ENCODE peak calls at places on chromosomes 1 and 21, in six cellular contexts. V, L, C, W, J and I are unnamed samples.

GRCh38 chr1:67594764-67595163 is 90.2 kb upstream of the GADD45A start:
- DNase-seq in V (no peak), L (no peak), C (no peak), W (no peak), J (no peak), I (no peak)

GRCh38 chr1:86912501-86912900 is 1.4 kb downstream of the SELENOF start:
- DNase-seq in V (no peak), L (no peak), C (no peak), W (no peak), J (no peak), I (no peak)

GRCh38 chr1:33316601-33317000 is 4.3 kb downstream of the A3GALT2 start:
- DNase-seq in V (no peak), L (no peak), C (no peak), W (no peak), J (no peak), I (no peak)

GRCh38 chr1:225712391-225712790 is 59.5 kb upstream of the ENAH start:
- DNase-seq in V (no peak), L (no peak), C (peak), W (no peak), J (no peak), I (no peak)

GRCh38 chr21:25501996-25502665 is 105.2 kb downstream of the MRPL39 start:
- DNase-seq in V (no peak), L (no peak), C (no peak), W (no peak), J (no peak), I (no peak)

GRCh38 chr1:205068457-205069035 is 15.7 kb downstream of the TMEM81 start:
- DNase-seq in V (no peak), L (no peak), C (peak), W (no peak), J (no peak), I (no peak)

GRCh38 chr1:208298593-208299233 is 54.5 kb upstream of the PLXNA2 start:
- DNase-seq in V (no peak), L (no peak), C (no peak), W (no peak), J (no peak), I (no peak)

GRCh38 chr1:161196521-161197451 is 2.1 kb downstream of the ADAMTS4 start:
- DNase-seq in V (peak), L (no peak), C (peak), W (peak), J (peak), I (no peak)

GRCh38 chr1:15394261-15394543 is 15.5 kb upstream of the EFHD2 start:
- DNase-seq in V (no peak), L (no peak), C (no peak), W (no peak), J (no peak), I (no peak)

GRCh38 chr1:176735201-176735600 is 272.2 kb downstream of the PAPPA2 start:
- DNase-seq in V (no peak), L (no peak), C (peak), W (no peak), J (no peak), I (no peak)

GRCh38 chr21:34603002-34603709 is 11.8 kb downstream of the RCAN1 start:
- DNase-seq in V (peak), L (peak), C (peak), W (peak), J (peak), I (peak)

GRCh38 chr1:170770254-170770653 is 106.3 kb downstream of the PRRX1 start:
- DNase-seq in V (no peak), L (no peak), C (no peak), W (no peak), J (no peak), I (no peak)

GRCh38 chr1:217896490-217896889 is 265.3 kb downstream of the SPATA17 start:
- DNase-seq in V (no peak), L (no peak), C (peak), W (no peak), J (no peak), I (no peak)

GRCh38 chr1:76268341-76268740 is 193.8 kb downstream of the ST6GALNAC3 start:
- DNase-seq in V (no peak), L (no peak), C (no peak), W (no peak), J (no peak), I (no peak)

GRCh38 chr1:36097693-36098585 is 9.2 kb downstream of the ADPRS start:
- DNase-seq in V (no peak), L (no peak), C (no peak), W (no peak), J (no peak), I (no peak)

GRCh38 chr1:230509281-230509977 is 83.3 kb upstream of the PGBD5 start:
- DNase-seq in V (no peak), L (no peak), C (peak), W (no peak), J (no peak), I (no peak)

GRCh38 chr21:33069994-33070811 is at the start of gene OLIG1:
- DNase-seq in V (no peak), L (no peak), C (peak), W (peak), J (peak), I (peak)

GRCh38 chr21:38303300-38303699 is 46.5 kb downstream of the KCNJ15 start:
- DNase-seq in V (peak), L (no peak), C (peak), W (no peak), J (no peak), I (no peak)

GRCh38 chr1:32901823-32902534 is 790 bp upstream of the TMEM54 start:
- DNase-seq in V (no peak), L (no peak), C (no peak), W (no peak), J (no peak), I (no peak)

GRCh38 chr1:209805875-209806760 is at the start of gene IRF6:
- DNase-seq in V (peak), L (peak), C (peak), W (no peak), J (peak), I (peak)

GRCh38 chr1:50368179-50369007 is 54.9 kb downstream of the DMRTA2 start:
- DNase-seq in V (no peak), L (no peak), C (no peak), W (peak), J (no peak), I (peak)

GRCh38 chr1:226965581-226966440 is 25.7 kb downstream of the COQ8A start:
- DNase-seq in V (no peak), L (no peak), C (no peak), W (no peak), J (no peak), I (no peak)

GRCh38 chr1:119008483-119009299 is 20.5 kb upstream of the TBX15 start:
- DNase-seq in V (no peak), L (no peak), C (peak), W (peak), J (no peak), I (no peak)

GRCh38 chr1:21149862-21150432 is 26.8 kb downstream of the EIF4G3 start:
- DNase-seq in V (no peak), L (no peak), C (peak), W (no peak), J (peak), I (no peak)

GRCh38 chr1:218705391-218705790 is 360.3 kb downstream of the TGFB2 start:
- DNase-seq in V (no peak), L (no peak), C (no peak), W (no peak), J (no peak), I (no peak)

GRCh38 chr1:193408782-193409293 is 222.4 kb upstream of the B3GALT2 start:
- DNase-seq in V (peak), L (no peak), C (peak), W (no peak), J (peak), I (no peak)
- TF ChIP-seq CTCF in V (no peak), L (no peak), C (peak), W (no peak), J (no peak), I (no peak)

GRCh38 chr1:84367219-84367618 is 31.1 kb upstream of the DNASE2B start:
- DNase-seq in V (no peak), L (no peak), C (no peak), W (no peak), J (no peak), I (no peak)

GRCh38 chr1:84363019-84363418 is 35.3 kb upstream of the DNASE2B start:
- DNase-seq in V (no peak), L (no peak), C (no peak), W (no peak), J (no peak), I (no peak)

GRCh38 chr1:84366786-84367185 is 31.5 kb upstream of the DNASE2B start:
- DNase-seq in V (no peak), L (no peak), C (peak), W (no peak), J (no peak), I (no peak)

GRCh38 chr1:84363622-84364021 is 34.7 kb upstream of the DNASE2B start:
- DNase-seq in V (no peak), L (no peak), C (no peak), W (no peak), J (no peak), I (no peak)

GRCh38 chr1:84365225-84366221 is 32.8 kb upstream of the DNASE2B start:
- DNase-seq in V (no peak), L (no peak), C (peak), W (no peak), J (no peak), I (no peak)
- TF ChIP-seq CTCF in V (no peak), L (no peak), C (no peak), W (no peak), J (no peak), I (no peak)

DNA sequence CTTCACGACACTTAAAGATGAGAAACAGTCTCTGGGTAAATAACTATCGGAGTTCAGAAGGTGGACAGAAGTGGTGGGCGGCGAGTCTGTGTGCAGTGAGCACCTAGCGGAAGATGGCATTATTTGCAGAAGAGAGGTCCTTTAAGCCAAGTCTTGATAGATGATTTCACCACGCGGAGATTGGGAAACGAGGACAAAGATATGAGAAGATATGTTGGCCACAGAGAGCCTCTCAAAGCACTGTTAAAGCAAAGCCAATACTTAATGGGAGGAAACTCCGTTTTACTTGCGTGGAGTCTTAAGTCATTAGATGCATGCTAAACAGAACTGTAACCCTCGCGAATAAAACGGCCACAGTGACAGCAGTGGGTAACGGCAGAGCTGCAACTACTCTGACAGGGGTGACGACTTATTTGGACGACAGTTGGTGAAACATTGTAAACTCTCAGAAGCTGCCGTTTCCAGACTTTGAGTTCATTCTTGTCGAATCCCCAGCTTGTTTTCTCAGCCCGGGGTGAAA is 576 bp upstream of the CEP350 start:
- DNase-seq in V (peak), L (no peak), C (peak), W (peak), J (no peak), I (no peak)
- TF ChIP-seq CTCF in V (no peak), L (no peak), C (peak), W (peak), J (peak), I (no peak)

DNA sequence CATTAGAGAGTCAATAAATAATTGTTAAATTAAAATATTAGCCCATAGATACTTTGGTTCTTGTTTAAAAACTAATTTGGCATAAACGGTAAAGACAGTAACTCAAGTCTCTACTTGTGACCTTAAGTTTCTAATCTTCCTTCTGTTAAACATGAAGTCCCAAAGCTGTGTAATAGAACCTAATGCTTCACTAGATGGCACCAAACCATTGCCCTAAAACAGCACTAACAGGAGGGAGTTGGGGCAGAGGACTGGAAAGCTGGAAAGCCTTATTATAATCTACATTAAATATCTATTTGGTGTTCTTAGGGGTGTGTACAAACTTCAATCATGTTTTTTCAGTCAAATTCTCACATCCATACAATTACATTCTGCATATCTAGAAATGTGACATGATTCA is 176.6 kb downstream of the OLFM3 start:
- DNase-seq in V (no peak), L (no peak), C (peak), W (peak), J (no peak), I (no peak)
- TF ChIP-seq CTCF in V (no peak), L (no peak), C (peak), W (peak), J (peak), I (peak)

GRCh38 chr1:54436826-54437225 is 30.6 kb upstream of the SSBP3 start:
- DNase-seq in V (no peak), L (no peak), C (no peak), W (no peak), J (no peak), I (no peak)

GRCh38 chr1:54439550-54440223 is 33.5 kb upstream of the SSBP3 start:
- DNase-seq in V (no peak), L (no peak), C (no peak), W (no peak), J (no peak), I (no peak)

GRCh38 chr1:54442185-54442584 is 36.0 kb upstream of the SSBP3 start:
- DNase-seq in V (no peak), L (no peak), C (no peak), W (no peak), J (no peak), I (no peak)

GRCh38 chr1:54437783-54438182 is 31.6 kb upstream of the SSBP3 start:
- DNase-seq in V (no peak), L (no peak), C (no peak), W (no peak), J (no peak), I (no peak)
- TF ChIP-seq CTCF in V (no peak), L (no peak), C (no peak), W (no peak), J (no peak), I (no peak)

GRCh38 chr1:153035211-153035610 is 4.2 kb downstream of the SPRR1B start:
- DNase-seq in V (no peak), L (no peak), C (no peak), W (no peak), J (no peak), I (no peak)

GRCh38 chr1:153028771-153029170 is 2.2 kb upstream of the SPRR1B start:
- DNase-seq in V (no peak), L (no peak), C (no peak), W (peak), J (no peak), I (no peak)

GRCh38 chr1:153032073-153032472 is 1.1 kb downstream of the SPRR1B start:
- DNase-seq in V (no peak), L (no peak), C (no peak), W (no peak), J (no peak), I (no peak)

GRCh38 chr1:153030895-153031294 is at the start of gene SPRR1B:
- DNase-seq in V (no peak), L (no peak), C (no peak), W (no peak), J (no peak), I (no peak)

GRCh38 chr1:153032677-153033308 is 1.8 kb downstream of the SPRR1B start:
- DNase-seq in V (no peak), L (no peak), C (peak), W (peak), J (no peak), I (no peak)
- TF ChIP-seq CTCF in V (no peak), L (no peak), C (peak), W (peak), J (no peak), I (no peak)

DNA sequence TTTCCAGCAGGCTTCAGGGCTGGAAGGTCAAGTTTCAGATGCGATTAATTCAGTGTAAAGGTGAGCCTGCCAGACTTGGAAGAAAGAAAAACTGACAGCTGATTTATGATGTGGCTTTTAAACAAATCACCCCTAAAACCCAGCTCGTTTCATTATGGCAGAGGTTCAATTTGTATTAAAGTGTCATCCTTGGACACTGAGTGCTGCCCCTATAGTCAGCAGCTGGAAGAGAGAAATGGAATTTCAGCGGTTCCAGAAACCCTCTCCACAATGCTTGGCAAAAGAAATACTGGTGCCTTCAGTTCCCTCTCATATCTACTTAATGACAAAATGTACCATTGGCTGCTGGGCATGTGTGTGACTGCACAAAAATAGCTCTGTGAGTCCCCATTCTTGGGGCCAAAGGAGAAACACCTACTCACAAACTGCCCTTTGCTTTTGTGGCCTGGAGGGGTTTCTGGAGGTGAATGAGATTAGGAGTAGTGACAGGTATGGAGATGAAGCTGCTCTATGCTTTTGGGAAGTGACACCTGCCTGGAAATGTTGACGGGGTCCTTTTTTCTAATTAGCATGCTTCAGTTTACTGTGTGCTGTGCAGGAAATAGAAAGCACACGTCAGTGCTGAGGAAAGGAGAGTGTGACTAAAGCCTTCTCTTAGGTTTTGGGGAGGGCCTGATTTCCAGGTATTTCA is 95.1 kb upstream of the TSPAN2 start:
- DNase-seq in V (no peak), L (no peak), C (peak), W (no peak), J (peak), I (no peak)
- TF ChIP-seq CTCF in V (no peak), L (no peak), C (peak), W (no peak), J (no peak), I (no peak)

GRCh38 chr1:246151796-246152434 is 355.2 kb downstream of the SMYD3 start:
- DNase-seq in V (no peak), L (no peak), C (no peak), W (no peak), J (no peak), I (no peak)
- TF ChIP-seq CTCF in V (no peak), L (no peak), C (no peak), W (no peak), J (no peak), I (peak)

GRCh38 chr1:45684402-45684801 is 1.9 kb downstream of the GPBP1L1 start:
- DNase-seq in V (no peak), L (no peak), C (no peak), W (no peak), J (no peak), I (no peak)

GRCh38 chr1:45687014-45687752 is 798 bp upstream of the TMEM69 start:
- DNase-seq in V (peak), L (peak), C (peak), W (peak), J (peak), I (peak)

GRCh38 chr1:45685308-45686080 is 839 bp downstream of the GPBP1L1 start:
- DNase-seq in V (no peak), L (peak), C (no peak), W (no peak), J (no peak), I (no peak)

GRCh38 chr1:45686081-45687013 is at the start of gene GPBP1L1:
- DNase-seq in V (peak), L (peak), C (peak), W (peak), J (peak), I (peak)

GRCh38 chr1:45687753-45688737 is at the start of gene TMEM69:
- DNase-seq in V (peak), L (peak), C (peak), W (peak), J (peak), I (peak)
- TF ChIP-seq CTCF in V (no peak), L (no peak), C (peak), W (no peak), J (peak), I (peak)